ENCODE peak calls at places on chromosomes 1 and 21, in ten cellular contexts. One of them, this sample, is unnamed.

GRCh38 chr1:97920275-97920831 is 481 bp downstream of the DPYD start:
- DNase-seq in NCI-H2081: peak
- DNase-seq in heart right ventricle: no peak
- DNase-seq in Ammon's horn: no peak
- DNase-seq in Right ventricle myocardium superior: no peak
- DNase-seq in activated CD8-positive, alpha-beta memory T cell treated with anti-CD3 and anti-CD28 coated beads, Interleukin-2, amount 50 U/mL, for 48 hours: no peak
- DNase-seq in NCI-H510A treated with DMSO at 0.1 percent for 48 hours: peak
- DNase-seq in AG08396: no peak
- DNase-seq in nucleus accumbens: no peak
- DNase-seq in GM12865: no peak
- DNase-seq in this sample: no peak

GRCh38 chr1:21341022-21341421 is 50.8 kb upstream of the ECE1 start:
- DNase-seq in AG08396: no peak
- DNase-seq in nucleus accumbens: no peak
- DNase-seq in NCI-H2081: no peak
- DNase-seq in Ammon's horn: no peak
- DNase-seq in Right ventricle myocardium superior: no peak
- DNase-seq in heart right ventricle: no peak
- DNase-seq in activated CD8-positive, alpha-beta memory T cell treated with anti-CD3 and anti-CD28 coated beads, Interleukin-2, amount 50 U/mL, for 48 hours: no peak
- DNase-seq in NCI-H510A treated with DMSO at 0.1 percent for 48 hours: no peak
- DNase-seq in GM12865: no peak
- DNase-seq in this sample: no peak

GRCh38 chr21:45306832-45307571 is 19.3 kb upstream of the POFUT2 start:
- DNase-seq in AG08396: peak
- DNase-seq in heart right ventricle: peak
- DNase-seq in Ammon's horn: peak
- DNase-seq in activated CD8-positive, alpha-beta memory T cell treated with anti-CD3 and anti-CD28 coated beads, Interleukin-2, amount 50 U/mL, for 48 hours: no peak
- DNase-seq in Right ventricle myocardium superior: peak
- DNase-seq in GM12865: no peak
- DNase-seq in NCI-H2081: no peak
- DNase-seq in NCI-H510A treated with DMSO at 0.1 percent for 48 hours: no peak
- DNase-seq in nucleus accumbens: peak
- DNase-seq in this sample: peak

GRCh38 chr1:111366256-111366655 is 61.3 kb downstream of the OVGP1 start:
- DNase-seq in GM12865: no peak
- DNase-seq in AG08396: no peak
- DNase-seq in Ammon's horn: no peak
- DNase-seq in activated CD8-positive, alpha-beta memory T cell treated with anti-CD3 and anti-CD28 coated beads, Interleukin-2, amount 50 U/mL, for 48 hours: no peak
- DNase-seq in nucleus accumbens: no peak
- DNase-seq in heart right ventricle: no peak
- DNase-seq in Right ventricle myocardium superior: no peak
- DNase-seq in NCI-H510A treated with DMSO at 0.1 percent for 48 hours: no peak
- DNase-seq in NCI-H2081: no peak
- DNase-seq in this sample: no peak

GRCh38 chr1:22557341-22557950 is 5.8 kb upstream of the EPHA8 start:
- DNase-seq in Right ventricle myocardium superior: no peak
- DNase-seq in GM12865: no peak
- DNase-seq in AG08396: no peak
- DNase-seq in NCI-H2081: peak
- DNase-seq in activated CD8-positive, alpha-beta memory T cell treated with anti-CD3 and anti-CD28 coated beads, Interleukin-2, amount 50 U/mL, for 48 hours: no peak
- DNase-seq in Ammon's horn: no peak
- DNase-seq in heart right ventricle: no peak
- DNase-seq in NCI-H510A treated with DMSO at 0.1 percent for 48 hours: peak
- DNase-seq in nucleus accumbens: no peak
- DNase-seq in this sample: no peak

GRCh38 chr1:24111998-24112380 is at the start of gene MYOM3:
- DNase-seq in NCI-H2081: no peak
- DNase-seq in AG08396: no peak
- DNase-seq in NCI-H510A treated with DMSO at 0.1 percent for 48 hours: no peak
- DNase-seq in GM12865: no peak
- DNase-seq in activated CD8-positive, alpha-beta memory T cell treated with anti-CD3 and anti-CD28 coated beads, Interleukin-2, amount 50 U/mL, for 48 hours: no peak
- DNase-seq in nucleus accumbens: no peak
- DNase-seq in Right ventricle myocardium superior: peak
- DNase-seq in Ammon's horn: no peak
- DNase-seq in heart right ventricle: peak
- DNase-seq in this sample: no peak

GRCh38 chr1:187313115-187313514 is 484.4 kb downstream of the PLA2G4A start:
- DNase-seq in NCI-H2081: no peak
- DNase-seq in GM12865: peak
- DNase-seq in Right ventricle myocardium superior: no peak
- DNase-seq in Ammon's horn: no peak
- DNase-seq in activated CD8-positive, alpha-beta memory T cell treated with anti-CD3 and anti-CD28 coated beads, Interleukin-2, amount 50 U/mL, for 48 hours: no peak
- DNase-seq in AG08396: no peak
- DNase-seq in nucleus accumbens: no peak
- DNase-seq in NCI-H510A treated with DMSO at 0.1 percent for 48 hours: no peak
- DNase-seq in heart right ventricle: no peak
- DNase-seq in this sample: no peak

GRCh38 chr1:18942340-18942739 is 14.1 kb downstream of the IFFO2 start:
- DNase-seq in NCI-H510A treated with DMSO at 0.1 percent for 48 hours: no peak
- DNase-seq in Ammon's horn: no peak
- DNase-seq in Right ventricle myocardium superior: peak
- DNase-seq in activated CD8-positive, alpha-beta memory T cell treated with anti-CD3 and anti-CD28 coated beads, Interleukin-2, amount 50 U/mL, for 48 hours: no peak
- DNase-seq in nucleus accumbens: no peak
- DNase-seq in GM12865: no peak
- DNase-seq in NCI-H2081: no peak
- DNase-seq in heart right ventricle: no peak
- DNase-seq in AG08396: no peak
- DNase-seq in this sample: no peak

GRCh38 chr1:216807696-216808095 is 84.5 kb upstream of the ESRRG start:
- DNase-seq in heart right ventricle: no peak
- DNase-seq in NCI-H2081: no peak
- DNase-seq in activated CD8-positive, alpha-beta memory T cell treated with anti-CD3 and anti-CD28 coated beads, Interleukin-2, amount 50 U/mL, for 48 hours: no peak
- DNase-seq in GM12865: no peak
- DNase-seq in Right ventricle myocardium superior: no peak
- DNase-seq in Ammon's horn: no peak
- DNase-seq in AG08396: no peak
- DNase-seq in NCI-H510A treated with DMSO at 0.1 percent for 48 hours: no peak
- DNase-seq in nucleus accumbens: no peak
- DNase-seq in this sample: no peak

GRCh38 chr1:77282187-77282865 is 507 bp downstream of the AK5 start:
- DNase-seq in heart right ventricle: no peak
- DNase-seq in Ammon's horn: no peak
- DNase-seq in Right ventricle myocardium superior: peak
- DNase-seq in activated CD8-positive, alpha-beta memory T cell treated with anti-CD3 and anti-CD28 coated beads, Interleukin-2, amount 50 U/mL, for 48 hours: no peak
- DNase-seq in NCI-H510A treated with DMSO at 0.1 percent for 48 hours: peak
- DNase-seq in NCI-H2081: peak
- DNase-seq in nucleus accumbens: no peak
- DNase-seq in AG08396: peak
- DNase-seq in GM12865: no peak
- DNase-seq in this sample: no peak

GRCh38 chr1:33971018-33971710 is 107.3 kb downstream of the HMGB4 start:
- DNase-seq in NCI-H2081: no peak
- DNase-seq in nucleus accumbens: no peak
- DNase-seq in heart right ventricle: no peak
- DNase-seq in AG08396: peak
- DNase-seq in Right ventricle myocardium superior: peak
- DNase-seq in activated CD8-positive, alpha-beta memory T cell treated with anti-CD3 and anti-CD28 coated beads, Interleukin-2, amount 50 U/mL, for 48 hours: no peak
- DNase-seq in GM12865: no peak
- DNase-seq in Ammon's horn: peak
- DNase-seq in NCI-H510A treated with DMSO at 0.1 percent for 48 hours: no peak
- DNase-seq in this sample: no peak

GRCh38 chr1:168452329-168452728 is 91.5 kb downstream of the XCL2 start:
- DNase-seq in nucleus accumbens: no peak
- DNase-seq in activated CD8-positive, alpha-beta memory T cell treated with anti-CD3 and anti-CD28 coated beads, Interleukin-2, amount 50 U/mL, for 48 hours: no peak
- DNase-seq in GM12865: no peak
- DNase-seq in NCI-H2081: no peak
- DNase-seq in heart right ventricle: no peak
- DNase-seq in Ammon's horn: no peak
- DNase-seq in AG08396: no peak
- DNase-seq in NCI-H510A treated with DMSO at 0.1 percent for 48 hours: no peak
- DNase-seq in Right ventricle myocardium superior: no peak
- DNase-seq in this sample: no peak

GRCh38 chr1:18157352-18157751 is 49.8 kb downstream of the IGSF21 start:
- DNase-seq in Right ventricle myocardium superior: no peak
- DNase-seq in heart right ventricle: no peak
- DNase-seq in NCI-H2081: no peak
- DNase-seq in AG08396: no peak
- DNase-seq in NCI-H510A treated with DMSO at 0.1 percent for 48 hours: peak
- DNase-seq in GM12865: no peak
- DNase-seq in nucleus accumbens: no peak
- DNase-seq in Ammon's horn: no peak
- DNase-seq in activated CD8-positive, alpha-beta memory T cell treated with anti-CD3 and anti-CD28 coated beads, Interleukin-2, amount 50 U/mL, for 48 hours: no peak
- DNase-seq in this sample: no peak

GRCh38 chr21:26952274-26953066 is 14.4 kb downstream of the ADAMTS5 start:
- DNase-seq in Right ventricle myocardium superior: no peak
- DNase-seq in AG08396: no peak
- DNase-seq in GM12865: no peak
- DNase-seq in NCI-H2081: no peak
- DNase-seq in activated CD8-positive, alpha-beta memory T cell treated with anti-CD3 and anti-CD28 coated beads, Interleukin-2, amount 50 U/mL, for 48 hours: no peak
- DNase-seq in heart right ventricle: no peak
- DNase-seq in NCI-H510A treated with DMSO at 0.1 percent for 48 hours: no peak
- DNase-seq in nucleus accumbens: no peak
- DNase-seq in Ammon's horn: no peak
- DNase-seq in this sample: no peak

GRCh38 chr1:185483647-185484450 is 166.8 kb upstream of the IVNS1ABP start:
- DNase-seq in AG08396: peak
- DNase-seq in Right ventricle myocardium superior: no peak
- DNase-seq in nucleus accumbens: no peak
- DNase-seq in Ammon's horn: peak
- DNase-seq in activated CD8-positive, alpha-beta memory T cell treated with anti-CD3 and anti-CD28 coated beads, Interleukin-2, amount 50 U/mL, for 48 hours: no peak
- DNase-seq in heart right ventricle: no peak
- DNase-seq in NCI-H510A treated with DMSO at 0.1 percent for 48 hours: peak
- DNase-seq in NCI-H2081: no peak
- DNase-seq in GM12865: no peak
- DNase-seq in this sample: peak

GRCh38 chr1:89574621-89575020 is 50.0 kb downstream of the LRRC8B start:
- DNase-seq in Ammon's horn: no peak
- DNase-seq in nucleus accumbens: no peak
- DNase-seq in NCI-H2081: no peak
- DNase-seq in Right ventricle myocardium superior: no peak
- DNase-seq in heart right ventricle: no peak
- DNase-seq in GM12865: no peak
- DNase-seq in AG08396: no peak
- DNase-seq in NCI-H510A treated with DMSO at 0.1 percent for 48 hours: no peak
- DNase-seq in activated CD8-positive, alpha-beta memory T cell treated with anti-CD3 and anti-CD28 coated beads, Interleukin-2, amount 50 U/mL, for 48 hours: no peak
- DNase-seq in this sample: no peak

GRCh38 chr1:21655259-21655658 is 13.9 kb downstream of the RAP1GAP start:
- DNase-seq in Ammon's horn: no peak
- DNase-seq in Right ventricle myocardium superior: no peak
- DNase-seq in NCI-H2081: no peak
- DNase-seq in AG08396: no peak
- DNase-seq in nucleus accumbens: no peak
- DNase-seq in NCI-H510A treated with DMSO at 0.1 percent for 48 hours: no peak
- DNase-seq in activated CD8-positive, alpha-beta memory T cell treated with anti-CD3 and anti-CD28 coated beads, Interleukin-2, amount 50 U/mL, for 48 hours: no peak
- DNase-seq in GM12865: no peak
- DNase-seq in heart right ventricle: no peak
- DNase-seq in this sample: no peak

GRCh38 chr1:27235827-27236226 is 1.4 kb downstream of the WDTC1 start:
- DNase-seq in NCI-H510A treated with DMSO at 0.1 percent for 48 hours: no peak
- DNase-seq in heart right ventricle: no peak
- DNase-seq in NCI-H2081: no peak
- DNase-seq in Ammon's horn: no peak
- DNase-seq in Right ventricle myocardium superior: no peak
- DNase-seq in nucleus accumbens: no peak
- DNase-seq in GM12865: peak
- DNase-seq in activated CD8-positive, alpha-beta memory T cell treated with anti-CD3 and anti-CD28 coated beads, Interleukin-2, amount 50 U/mL, for 48 hours: no peak
- DNase-seq in AG08396: peak
- DNase-seq in this sample: no peak

GRCh38 chr1:234670936-234671628 is 61.1 kb upstream of the IRF2BP2 start:
- DNase-seq in heart right ventricle: no peak
- DNase-seq in activated CD8-positive, alpha-beta memory T cell treated with anti-CD3 and anti-CD28 coated beads, Interleukin-2, amount 50 U/mL, for 48 hours: no peak
- DNase-seq in NCI-H2081: no peak
- DNase-seq in nucleus accumbens: no peak
- DNase-seq in NCI-H510A treated with DMSO at 0.1 percent for 48 hours: peak
- DNase-seq in Ammon's horn: no peak
- DNase-seq in AG08396: no peak
- DNase-seq in GM12865: peak
- DNase-seq in Right ventricle myocardium superior: no peak
- DNase-seq in this sample: no peak

GRCh38 chr1:203461717-203462116 is 13.9 kb upstream of the PRELP start:
- DNase-seq in Right ventricle myocardium superior: no peak
- DNase-seq in NCI-H2081: peak
- DNase-seq in GM12865: no peak
- DNase-seq in AG08396: no peak
- DNase-seq in heart right ventricle: no peak
- DNase-seq in Ammon's horn: no peak
- DNase-seq in activated CD8-positive, alpha-beta memory T cell treated with anti-CD3 and anti-CD28 coated beads, Interleukin-2, amount 50 U/mL, for 48 hours: no peak
- DNase-seq in nucleus accumbens: no peak
- DNase-seq in NCI-H510A treated with DMSO at 0.1 percent for 48 hours: no peak
- DNase-seq in this sample: no peak

GRCh38 chr1:110916669-110917306 is 43.8 kb downstream of the CD53 start:
- DNase-seq in NCI-H2081: no peak
- DNase-seq in GM12865: peak
- DNase-seq in NCI-H510A treated with DMSO at 0.1 percent for 48 hours: no peak
- DNase-seq in activated CD8-positive, alpha-beta memory T cell treated with anti-CD3 and anti-CD28 coated beads, Interleukin-2, amount 50 U/mL, for 48 hours: no peak
- DNase-seq in heart right ventricle: no peak
- DNase-seq in nucleus accumbens: no peak
- DNase-seq in Ammon's horn: no peak
- DNase-seq in AG08396: peak
- DNase-seq in Right ventricle myocardium superior: no peak
- DNase-seq in this sample: no peak

GRCh38 chr1:6447818-6448748 is 17.9 kb downstream of the TNFRSF25 start:
- DNase-seq in nucleus accumbens: no peak
- DNase-seq in activated CD8-positive, alpha-beta memory T cell treated with anti-CD3 and anti-CD28 coated beads, Interleukin-2, amount 50 U/mL, for 48 hours: no peak
- DNase-seq in Ammon's horn: no peak
- DNase-seq in Right ventricle myocardium superior: no peak
- DNase-seq in AG08396: no peak
- DNase-seq in GM12865: no peak
- DNase-seq in NCI-H510A treated with DMSO at 0.1 percent for 48 hours: peak
- DNase-seq in NCI-H2081: peak
- DNase-seq in heart right ventricle: no peak
- DNase-seq in this sample: no peak

GRCh38 chr1:9529190-9529589 is 10.1 kb upstream of the SLC25A33 start:
- DNase-seq in Ammon's horn: peak
- DNase-seq in Right ventricle myocardium superior: no peak
- DNase-seq in NCI-H510A treated with DMSO at 0.1 percent for 48 hours: no peak
- DNase-seq in GM12865: peak
- DNase-seq in AG08396: no peak
- DNase-seq in activated CD8-positive, alpha-beta memory T cell treated with anti-CD3 and anti-CD28 coated beads, Interleukin-2, amount 50 U/mL, for 48 hours: no peak
- DNase-seq in NCI-H2081: no peak
- DNase-seq in heart right ventricle: no peak
- DNase-seq in nucleus accumbens: no peak
- DNase-seq in this sample: no peak

GRCh38 chr1:228920791-228921190 is 185.5 kb downstream of the RHOU start:
- DNase-seq in nucleus accumbens: no peak
- DNase-seq in GM12865: no peak
- DNase-seq in activated CD8-positive, alpha-beta memory T cell treated with anti-CD3 and anti-CD28 coated beads, Interleukin-2, amount 50 U/mL, for 48 hours: no peak
- DNase-seq in NCI-H510A treated with DMSO at 0.1 percent for 48 hours: no peak
- DNase-seq in NCI-H2081: no peak
- DNase-seq in AG08396: no peak
- DNase-seq in Ammon's horn: no peak
- DNase-seq in Right ventricle myocardium superior: no peak
- DNase-seq in heart right ventricle: no peak
- DNase-seq in this sample: no peak

This sample was measured in cerebellar cortex.